ENCODE peak calls at places on chromosomes 12 and 14, in five cellular contexts. F, R, M, N and G are unnamed samples.

GRCh38 chr14:51448831-51449665 is 202.7 kb upstream of the FRMD6 start:
- DNase-seq in F (no peak), R (no peak), M (no peak), N (no peak), G (no peak)

GRCh38 chr12:57549909-57550627 is at the start of gene KIF5A:
- DNase-seq in F (peak), R (no peak), M (peak), N (peak), G (peak)

GRCh38 chr14:55383039-55383438 is 28.6 kb downstream of the ATG14 start:
- DNase-seq in F (no peak), R (no peak), M (no peak), N (no peak), G (no peak)

GRCh38 chr14:71438684-71439083 is 493.5 kb upstream of the RGS6 start:
- DNase-seq in F (no peak), R (no peak), M (no peak), N (no peak), G (no peak)

GRCh38 chr12:128267246-128267622 is 264 bp downstream of the TMEM132C start:
- DNase-seq in F (no peak), R (no peak), M (peak), N (no peak), G (no peak)

GRCh38 chr12:86663691-86664090 is 407.5 kb upstream of the MGAT4C start:
- DNase-seq in F (no peak), R (no peak), M (no peak), N (no peak), G (no peak)

GRCh38 chr14:26773906-26774593 is 176.2 kb upstream of the NOVA1 start:
- DNase-seq in F (no peak), R (no peak), M (no peak), N (no peak), G (no peak)

GRCh38 chr12:40511341-40511740 is 180.9 kb upstream of the CNTN1 start:
- DNase-seq in F (no peak), R (no peak), M (no peak), N (peak), G (no peak)

GRCh38 chr14:96888593-96888992 is 91.4 kb downstream of the VRK1 start:
- DNase-seq in F (no peak), R (no peak), M (no peak), N (no peak), G (no peak)

GRCh38 chr14:51554953-51555352 is 96.8 kb upstream of the FRMD6 start:
- DNase-seq in F (no peak), R (peak), M (no peak), N (no peak), G (no peak)

GRCh38 chr12:124390442-124391116 is 95.7 kb downstream of the RFLNA start:
- DNase-seq in F (no peak), R (peak), M (no peak), N (peak), G (no peak)

GRCh38 chr14:34035934-34036250 is 85.0 kb upstream of the EGLN3 start:
- DNase-seq in F (no peak), R (no peak), M (no peak), N (no peak), G (no peak)

GRCh38 chr14:103641181-103641580 is 12.2 kb downstream of the KLC1 start:
- DNase-seq in F (no peak), R (no peak), M (no peak), N (peak), G (no peak)

GRCh38 chr12:62332598-62332997 is 72.4 kb downstream of the USP15 start:
- DNase-seq in F (no peak), R (peak), M (no peak), N (peak), G (no peak)

GRCh38 chr14:86799244-86799647 is 1193.7 kb downstream of the GALC start:
- DNase-seq in F (no peak), R (peak), M (no peak), N (peak), G (no peak)

GRCh38 chr14:30885840-30886740 is 11.7 kb downstream of the COCH start:
- DNase-seq in F (no peak), R (no peak), M (no peak), N (no peak), G (no peak)

GRCh38 chr14:93912785-93913184 is 14.4 kb upstream of the FAM181A start:
- DNase-seq in F (no peak), R (no peak), M (no peak), N (no peak), G (no peak)

GRCh38 chr14:49052516-49052915 is 533.7 kb downstream of the RPS29 start:
- DNase-seq in F (no peak), R (no peak), M (no peak), N (no peak), G (no peak)